ENCODE peak calls at places on chromosomes 12 and 14, in six cellular contexts. I is heart right ventricle, G is astrocyte of the spinal cord, T is tibial nerve, H is heart left ventricle, C is AG09309. M is an unnamed sample.

GRCh38 chr14:85420707-85421106 is 109.2 kb upstream of the FLRT2 start:
- DNase-seq in T (no peak), I (no peak), C (no peak), H (no peak), G (no peak), M (no peak)

GRCh38 chr12:31765931-31766330 is 37.1 kb upstream of the AMN1 start:
- DNase-seq in G (no peak), I (no peak), T (no peak), C (no peak), H (no peak), M (no peak)

GRCh38 chr12:89064780-89065179 is 287.5 kb downstream of the DUSP6 start:
- DNase-seq in I (no peak), T (no peak), C (peak; percentile 52), H (no peak), G (peak; percentile 57), M (no peak)

GRCh38 chr12:85951823-85952222 is 77.7 kb downstream of the NTS start:
- DNase-seq in C (no peak), H (no peak), G (peak; percentile 39), I (no peak), T (no peak), M (no peak)

GRCh38 chr12:3560295-3560620 is 69.3 kb downstream of the PRMT8 start:
- DNase-seq in H (no peak), I (no peak), T (no peak), C (no peak), G (no peak), M (no peak)

GRCh38 chr12:130686511-130686981 is 29.6 kb downstream of the RIMBP2 start:
- DNase-seq in I (no peak), H (no peak), G (no peak), C (no peak), T (no peak), M (no peak)

GRCh38 chr14:105249175-105250007 is 1.1 kb downstream of the BTBD6 start:
- DNase-seq in H (no peak), G (peak; percentile 28), T (no peak), C (no peak), I (no peak), M (peak; percentile 22)

GRCh38 chr14:21825147-21825743 is 151.6 kb upstream of the OR4E1 start:
- DNase-seq in T (no peak), G (peak; percentile 13), I (no peak), C (no peak), H (no peak), M (no peak)

GRCh38 chr14:100889641-100890040 is 13.9 kb downstream of the RTL1 start:
- DNase-seq in I (no peak), H (no peak), C (no peak), G (no peak), T (no peak), M (no peak)

GRCh38 chr14:56117765-56118610 is at the start of gene PELI2:
- DNase-seq in I (peak; percentile 77), C (no peak), H (peak; percentile 80), G (peak; percentile 71), T (peak; percentile 60), M (no peak)

GRCh38 chr12:92719674-92720073 is 16.9 kb downstream of the PLEKHG7 start:
- DNase-seq in I (no peak), T (no peak), G (no peak), C (no peak), H (no peak), M (no peak)

GRCh38 chr12:79691299-79692248 is 810 bp upstream of the PAWR start:
- DNase-seq in C (peak; percentile 72), H (peak; percentile 31), T (peak; percentile 13), G (peak; percentile 93), I (peak; percentile 17), M (peak; percentile 22)

GRCh38 chr12:119512772-119513497 is 80.6 kb upstream of the TMEM233 start:
- DNase-seq in C (no peak), I (peak; percentile 15), T (peak; percentile 5), G (no peak), H (no peak), M (no peak)

GRCh38 chr12:107515446-107515958 is 170.1 kb upstream of the PWP1 start:
- DNase-seq in C (peak; percentile 68), H (peak; percentile 59), I (peak; percentile 51), T (peak; percentile 87), G (peak; percentile 98), M (peak; percentile 75)

GRCh38 chr12:44582521-44582920 is 293.6 kb downstream of the NELL2 start:
- DNase-seq in C (no peak), G (no peak), H (no peak), T (no peak), I (no peak), M (no peak)

GRCh38 chr12:19700969-19701368 is 261.7 kb downstream of the AEBP2 start:
- DNase-seq in I (no peak), H (no peak), T (no peak), C (no peak), G (no peak), M (no peak)

GRCh38 chr12:75613981-75614380 is 102.6 kb upstream of the KRR1 start:
- DNase-seq in T (no peak), C (no peak), I (no peak), G (no peak), H (no peak), M (no peak)

DNA sequence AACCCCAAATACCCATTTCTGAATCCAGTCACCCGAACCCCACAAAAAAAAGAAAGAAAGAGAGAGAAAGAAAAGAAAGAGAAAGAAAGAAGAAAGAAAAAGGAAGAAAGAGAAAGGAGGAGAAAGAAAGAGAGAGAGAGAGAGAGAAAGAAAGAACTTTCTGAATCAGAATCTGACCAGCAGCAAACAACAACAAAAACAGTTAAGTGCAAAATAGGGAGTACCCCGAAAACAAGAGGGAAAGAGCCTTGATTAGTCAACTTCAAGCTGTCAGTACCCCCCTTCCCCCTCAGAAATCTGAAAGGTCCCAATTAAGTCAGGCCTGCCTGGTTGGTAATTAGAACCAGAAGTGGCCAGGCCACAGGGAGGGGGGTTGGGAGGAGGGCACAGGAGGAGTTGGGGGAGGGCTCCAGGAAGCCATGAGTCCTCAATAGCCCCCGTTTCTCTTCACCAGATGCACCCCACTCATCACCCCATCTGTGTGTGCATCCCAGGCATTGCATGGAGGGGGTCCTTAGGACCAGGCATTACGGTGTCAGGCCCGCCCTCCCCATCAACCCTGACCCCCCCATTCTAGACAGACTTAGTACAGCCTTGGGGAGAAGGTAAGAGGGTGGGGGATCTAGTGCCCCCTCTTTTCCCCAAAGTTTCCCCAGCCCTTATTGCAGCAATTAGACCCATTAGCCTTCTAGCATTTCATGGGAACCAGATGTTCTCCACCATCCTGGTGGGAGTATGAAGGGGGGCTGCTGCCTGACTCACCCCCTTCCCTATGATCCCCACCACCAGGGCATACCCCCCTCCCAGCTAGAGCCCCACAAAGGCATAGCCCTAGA is 9.6 kb downstream of the RARG start:
- DNase-seq in G (no peak), I (no peak), C (no peak), T (no peak), H (no peak), M (no peak)
- H3K4me3 ChIP-seq in G (peak overlapping the region; percentile 26), I (peak overlapping the region; percentile 80), C (peak overlapping the region; percentile 23), T (peak overlapping the region; percentile 53), H (peak overlapping the region; percentile 72), M (peak overlapping the region; percentile 36)

DNA sequence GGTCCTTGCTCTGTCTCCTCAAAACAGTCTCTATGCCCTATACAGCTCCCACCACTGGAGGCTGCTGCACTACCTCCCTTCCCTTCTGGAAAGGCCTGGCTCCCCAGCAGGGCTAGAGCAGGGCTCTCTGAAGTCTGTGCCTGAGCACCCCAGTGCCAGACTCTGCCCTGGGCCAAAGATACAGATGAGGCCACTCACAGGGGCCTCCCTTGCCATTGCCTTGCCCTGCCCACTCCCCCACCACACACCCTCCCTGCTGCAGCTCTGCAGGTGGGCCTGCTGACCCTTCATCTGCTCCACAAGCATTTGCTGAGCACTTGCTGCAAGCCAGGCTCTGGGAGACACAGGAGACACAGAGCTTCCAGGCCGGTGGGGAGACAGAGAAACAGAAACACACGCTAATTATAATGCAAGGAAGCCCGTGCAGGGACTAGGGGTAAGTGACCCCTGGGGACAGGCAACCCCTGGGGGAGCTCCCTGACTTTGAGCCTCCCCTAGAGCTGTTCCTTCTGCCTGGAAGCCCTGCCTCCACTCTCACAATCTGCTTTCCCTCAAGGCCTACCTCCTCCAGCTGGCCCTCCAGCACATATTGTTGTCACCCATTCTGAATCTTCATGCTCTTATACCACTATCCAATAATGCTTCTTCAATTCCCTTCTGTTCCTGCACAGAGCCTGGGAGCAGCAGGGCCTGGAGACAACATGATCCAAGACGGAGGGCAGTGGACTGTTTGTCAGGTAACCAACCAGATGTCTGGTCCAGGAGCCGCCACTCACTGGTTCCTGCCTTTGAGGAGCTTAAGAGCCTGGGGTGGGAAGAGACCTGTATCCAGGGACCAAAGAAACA is 32.6 kb upstream of the PNMA1 start:
- DNase-seq in T (no peak), G (no peak), C (no peak), I (no peak), H (no peak), M (no peak)
- TF ChIP-seq CTCF in T (no peak), G (peak; percentile 44), C (peak; percentile 24), I (no peak), H (peak; percentile 31), M (peak; percentile 34)

DNA sequence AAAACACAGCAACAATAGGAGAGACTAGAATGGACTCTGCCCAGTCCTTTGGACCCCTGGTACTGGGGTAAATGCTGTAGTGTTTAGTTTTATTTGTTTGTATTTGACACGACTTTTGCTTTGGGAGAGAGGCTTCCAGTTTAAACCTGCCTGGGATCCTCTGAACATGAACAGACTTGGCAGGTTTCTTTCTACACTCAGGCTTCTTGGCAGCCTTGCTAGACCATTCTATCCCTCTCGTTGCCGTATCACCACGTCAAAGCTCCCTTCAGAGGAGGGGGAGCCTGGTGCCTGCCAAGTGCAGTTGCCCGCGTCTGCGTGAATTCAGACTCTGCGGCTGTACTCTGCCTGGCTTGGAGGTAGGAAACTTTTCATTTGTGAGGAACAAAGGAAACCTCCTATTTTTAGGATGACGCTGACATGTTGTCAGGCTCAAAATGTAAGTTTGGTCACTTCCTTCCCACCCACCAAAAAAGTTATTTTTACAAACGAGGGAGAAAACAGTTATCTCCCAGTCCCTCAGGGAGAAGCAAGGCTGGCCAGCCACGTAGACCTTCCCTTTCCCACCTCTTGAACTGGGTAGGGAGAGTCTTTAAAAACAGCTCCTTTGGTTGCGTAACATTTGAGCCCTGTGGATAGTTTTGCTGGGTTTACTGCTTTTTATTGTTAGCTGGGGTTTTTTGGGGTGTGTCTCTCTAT is 26.0 kb downstream of the CD9 start:
- DNase-seq in G (peak; percentile 89), H (peak; percentile 89), C (no peak), I (peak; percentile 91), T (peak; percentile 70), M (no peak)
- H3K4me3 ChIP-seq in G (no peak overlapping the region), H (peak overlapping the region; percentile 34), C (no peak overlapping the region), I (peak overlapping the region; percentile 29), T (no peak overlapping the region), M (no peak overlapping the region)

GRCh38 chr12:14751987-14752386 is 51.3 kb downstream of the WBP11 start:
- DNase-seq in T (no peak), C (no peak), H (no peak), I (no peak), G (no peak), M (no peak)

DNA sequence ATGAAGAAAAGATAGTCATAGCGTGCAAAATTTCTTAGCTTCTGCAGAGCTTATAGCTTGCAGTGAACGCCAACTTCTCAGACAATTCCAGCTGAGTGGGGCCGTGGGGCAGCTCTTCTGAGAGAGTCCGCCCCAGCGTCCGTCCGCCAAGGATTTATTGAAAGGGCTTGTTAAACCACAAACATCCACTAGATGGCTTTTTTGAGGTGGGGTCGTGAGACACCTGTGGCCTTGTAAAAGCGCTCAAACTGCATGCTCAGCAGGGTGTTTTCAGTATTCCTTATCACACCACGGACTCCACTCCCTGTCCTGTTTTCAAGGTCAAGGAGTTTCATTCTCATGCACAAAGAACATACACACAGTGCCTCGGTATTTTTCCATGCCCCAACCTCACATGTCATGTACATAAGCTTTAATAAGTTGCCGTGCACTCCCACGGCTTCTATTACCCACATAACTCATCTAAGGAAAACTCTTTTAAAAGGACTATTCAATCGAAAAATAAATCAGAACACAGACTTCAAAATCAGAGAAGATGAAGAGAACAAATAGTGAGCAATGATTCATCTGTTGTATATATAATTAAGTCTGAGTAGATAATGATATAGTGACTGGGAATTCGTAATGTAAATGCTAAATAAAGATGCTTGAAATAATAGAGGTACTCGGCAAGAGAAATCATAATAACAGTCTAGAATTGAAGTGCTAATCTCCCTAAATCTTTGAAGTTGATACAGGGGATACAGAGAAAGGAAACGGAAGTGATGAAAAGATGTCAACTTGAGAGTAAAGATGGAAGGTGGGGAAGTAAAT is 46.7 kb downstream of the WBP11 start:
- DNase-seq in H (no peak), I (no peak), G (no peak), C (no peak), T (no peak), M (no peak)
- TF ChIP-seq CTCF in H (peak; percentile 32), I (no peak), G (peak; percentile 42), C (peak; percentile 26), T (peak; percentile 21), M (peak; percentile 53)

M was measured in retinal pigment epithelial cell.